ENCODE peak calls at places on chromosome 6, in five cellular contexts. W is GM23338, R is dorsolateral prefrontal cortex, T is mesothelial cell of epicardium, O is transverse colon. D is an unnamed sample.

GRCh38 chr6:12967686-12968085 is 251.1 kb downstream of the PHACTR1 start:
- DNase-seq in W (no peak), R (no peak), T (no peak), O (no peak), D (no peak)

GRCh38 chr6:158813032-158813431 is 6.1 kb downstream of the EZR start:
- DNase-seq in W (no peak), R (no peak), T (no peak), O (no peak), D (no peak)

GRCh38 chr6:44149369-44150012 is 9.1 kb upstream of the CAPN11 start:
- DNase-seq in W (no peak), R (no peak), T (no peak), O (no peak), D (no peak)

GRCh38 chr6:37705239-37706051 is 7.8 kb upstream of the MDGA1 start:
- DNase-seq in W (peak), R (peak), T (peak), O (peak), D (peak)

GRCh38 chr6:109073344-109074235 is 21.1 kb downstream of the SESN1 start:
- DNase-seq in W (peak), R (peak), T (no peak), O (no peak), D (no peak)

GRCh38 chr6:170026272-170027110 is 264.4 kb downstream of the DLL1 start:
- DNase-seq in W (peak), R (no peak), T (no peak), O (peak), D (peak)

GRCh38 chr6:25278557-25278913 is 639 bp upstream of the CARMIL1 start:
- DNase-seq in W (peak), R (no peak), T (no peak), O (no peak), D (no peak)

GRCh38 chr6:3805448-3806123 is 43.6 kb upstream of the FAM50B start:
- DNase-seq in W (no peak), R (no peak), T (no peak), O (no peak), D (no peak)

GRCh38 chr6:44742201-44742600 is 354.7 kb downstream of the CDC5L start:
- DNase-seq in W (peak), R (no peak), T (no peak), O (no peak), D (no peak)

GRCh38 chr6:12586696-12587095 is 129.9 kb upstream of the PHACTR1 start:
- DNase-seq in W (no peak), R (no peak), T (no peak), O (no peak), D (no peak)

GRCh38 chr6:30727920-30728605 is 7.9 kb downstream of the TUBB start:
- DNase-seq in W (no peak), R (no peak), T (no peak), O (no peak), D (no peak)

GRCh38 chr6:25218346-25218745 is 60.8 kb upstream of the CARMIL1 start:
- DNase-seq in W (no peak), R (no peak), T (no peak), O (no peak), D (no peak)

GRCh38 chr6:25041676-25042598 is 106.2 kb upstream of the RIPOR2 start:
- DNase-seq in W (peak), R (no peak), T (no peak), O (peak), D (no peak)

GRCh38 chr6:24907959-24908358 is 27.8 kb downstream of the RIPOR2 start:
- DNase-seq in W (no peak), R (no peak), T (no peak), O (no peak), D (no peak)

GRCh38 chr6:78948785-78949184 is 81.4 kb downstream of the IRAK1BP1 start:
- DNase-seq in W (no peak), R (no peak), T (no peak), O (no peak), D (no peak)

GRCh38 chr6:119541132-119541905 is 191.8 kb upstream of the MAN1A1 start:
- DNase-seq in W (no peak), R (no peak), T (no peak), O (no peak), D (no peak)

GRCh38 chr6:144104898-144105487 is 9.6 kb upstream of the SF3B5 start:
- DNase-seq in W (peak), R (no peak), T (no peak), O (no peak), D (no peak)

GRCh38 chr6:81067057-81067456 is 685.4 kb downstream of the TENT5A start:
- DNase-seq in W (no peak), R (no peak), T (no peak), O (no peak), D (no peak)

GRCh38 chr6:88492824-88493223 is 326.7 kb upstream of the CNR1 start:
- DNase-seq in W (peak), R (no peak), T (no peak), O (no peak), D (no peak)

GRCh38 chr6:14831922-14832321 is 413.9 kb upstream of the JARID2 start:
- DNase-seq in W (no peak), R (no peak), T (no peak), O (no peak), D (no peak)

GRCh38 chr6:20102674-20103073 is 109.6 kb downstream of the MBOAT1 start:
- DNase-seq in W (no peak), R (no peak), T (no peak), O (no peak), D (no peak)

GRCh38 chr6:14702678-14703077 is 543.2 kb upstream of the JARID2 start:
- DNase-seq in W (no peak), R (no peak), T (no peak), O (no peak), D (no peak)